ENCODE peak calls at places on chromosome 5, in seven cellular contexts. T, E, Z, N, S, I and V are unnamed samples.

GRCh38 chr5:172501708-172502379 is 47.5 kb upstream of the SH3PXD2B start:
- DNase-seq in T (no peak), E (peak), Z (no peak), N (no peak), S (peak), I (no peak), V (no peak)

GRCh38 chr5:17123785-17124184 is 93.6 kb upstream of the BASP1 start:
- DNase-seq in T (no peak), E (no peak), Z (no peak), N (peak), S (no peak), I (no peak), V (no peak)

GRCh38 chr5:113524927-113525326 is 11.4 kb downstream of the YTHDC2 start:
- DNase-seq in T (no peak), E (no peak), Z (no peak), N (no peak), S (no peak), I (no peak), V (no peak)

GRCh38 chr5:1325191-1325741 is 19.6 kb downstream of the CLPTM1L start:
- DNase-seq in T (no peak), E (no peak), Z (no peak), N (no peak), S (peak), I (no peak), V (no peak)

GRCh38 chr5:92455011-92455410 is 1071.9 kb upstream of the ARRDC3 start:
- DNase-seq in T (no peak), E (no peak), Z (no peak), N (no peak), S (no peak), I (no peak), V (no peak)

GRCh38 chr5:8525835-8526234 is 656.9 kb downstream of the MTRR start:
- DNase-seq in T (no peak), E (no peak), Z (no peak), N (no peak), S (no peak), I (no peak), V (no peak)

GRCh38 chr5:99033014-99033931 is 104.5 kb upstream of the CHD1 start:
- DNase-seq in T (no peak), E (no peak), Z (peak), N (peak), S (no peak), I (no peak), V (no peak)

GRCh38 chr5:173581408-173582197 is 34.8 kb downstream of the BOD1 start:
- DNase-seq in T (no peak), E (no peak), Z (peak), N (peak), S (no peak), I (peak), V (no peak)

GRCh38 chr5:16920109-16920816 is 15.8 kb downstream of the MYO10 start:
- DNase-seq in T (no peak), E (no peak), Z (no peak), N (no peak), S (no peak), I (no peak), V (no peak)

GRCh38 chr5:74556631-74557595 is 83.6 kb downstream of the ENC1 start:
- DNase-seq in T (no peak), E (no peak), Z (peak), N (peak), S (no peak), I (no peak), V (no peak)

GRCh38 chr5:156329197-156329611 is 2.2 kb downstream of the SGCD start:
- DNase-seq in T (no peak), E (no peak), Z (no peak), N (peak), S (no peak), I (no peak), V (peak)

GRCh38 chr5:37494756-37495155 is 115.6 kb downstream of the WDR70 start:
- DNase-seq in T (no peak), E (no peak), Z (peak), N (peak), S (no peak), I (no peak), V (no peak)

GRCh38 chr5:88555658-88556057 is 287.0 kb upstream of the TMEM161B start:
- DNase-seq in T (no peak), E (no peak), Z (no peak), N (no peak), S (no peak), I (peak), V (no peak)

GRCh38 chr5:159736844-159737243 is 179.4 kb upstream of the ADRA1B start:
- DNase-seq in T (no peak), E (no peak), Z (no peak), N (no peak), S (no peak), I (no peak), V (no peak)

GRCh38 chr5:33482335-33482734 is 41.6 kb downstream of the TARS1 start:
- DNase-seq in T (no peak), E (no peak), Z (no peak), N (no peak), S (no peak), I (no peak), V (no peak)

GRCh38 chr5:143194713-143195112 is 208.8 kb downstream of the NR3C1 start:
- DNase-seq in T (no peak), E (no peak), Z (no peak), N (no peak), S (no peak), I (no peak), V (no peak)

GRCh38 chr5:14075937-14076336 is 67.2 kb upstream of the TRIO start:
- DNase-seq in T (no peak), E (no peak), Z (no peak), N (no peak), S (no peak), I (no peak), V (no peak)

GRCh38 chr5:2910401-2911175 is 159.1 kb upstream of the IRX2 start:
- DNase-seq in T (no peak), E (no peak), Z (no peak), N (no peak), S (peak), I (peak), V (no peak)

GRCh38 chr5:156326718-156327259 is at the start of gene SGCD:
- DNase-seq in T (peak), E (no peak), Z (peak), N (peak), S (peak), I (peak), V (peak)

GRCh38 chr5:119743927-119744326 is 114.6 kb downstream of the FAM170A start:
- DNase-seq in T (peak), E (no peak), Z (peak), N (peak), S (no peak), I (peak), V (no peak)

DNA sequence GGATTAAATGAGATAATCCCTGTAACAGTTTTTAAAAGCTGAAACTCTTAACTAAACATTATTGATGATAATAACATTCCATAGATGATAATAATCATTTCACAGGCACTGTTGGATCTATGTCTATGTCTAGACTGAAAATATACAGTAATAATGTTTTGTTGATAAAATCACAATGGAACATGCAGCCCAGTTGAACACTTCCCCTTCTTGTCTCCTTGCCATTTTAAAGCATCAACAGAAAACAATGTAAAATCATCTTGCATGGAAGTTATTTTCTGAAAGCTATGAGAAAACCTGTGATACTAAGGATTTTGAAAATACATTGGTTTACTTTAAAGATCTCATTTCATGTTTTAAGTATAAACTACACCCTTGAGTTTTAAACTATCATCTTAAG is 1.9 kb downstream of the GAPT start:
- DNase-seq in T (no peak), E (no peak), Z (no peak), N (no peak), S (no peak), I (no peak), V (no peak)
- H3K4me3 ChIP-seq in T (no peak), E (no peak), Z (no peak), N (no peak), S (no peak), I (no peak), V (no peak)

GRCh38 chr5:54985301-54986268 is at the start of gene ESM1:
- DNase-seq in T (peak), E (no peak), Z (peak), N (peak), S (no peak), I (no peak), V (peak)
- H3K4me3 ChIP-seq in T (peak), E (no peak), Z (peak), N (peak), S (no peak), I (no peak), V (peak)

DNA sequence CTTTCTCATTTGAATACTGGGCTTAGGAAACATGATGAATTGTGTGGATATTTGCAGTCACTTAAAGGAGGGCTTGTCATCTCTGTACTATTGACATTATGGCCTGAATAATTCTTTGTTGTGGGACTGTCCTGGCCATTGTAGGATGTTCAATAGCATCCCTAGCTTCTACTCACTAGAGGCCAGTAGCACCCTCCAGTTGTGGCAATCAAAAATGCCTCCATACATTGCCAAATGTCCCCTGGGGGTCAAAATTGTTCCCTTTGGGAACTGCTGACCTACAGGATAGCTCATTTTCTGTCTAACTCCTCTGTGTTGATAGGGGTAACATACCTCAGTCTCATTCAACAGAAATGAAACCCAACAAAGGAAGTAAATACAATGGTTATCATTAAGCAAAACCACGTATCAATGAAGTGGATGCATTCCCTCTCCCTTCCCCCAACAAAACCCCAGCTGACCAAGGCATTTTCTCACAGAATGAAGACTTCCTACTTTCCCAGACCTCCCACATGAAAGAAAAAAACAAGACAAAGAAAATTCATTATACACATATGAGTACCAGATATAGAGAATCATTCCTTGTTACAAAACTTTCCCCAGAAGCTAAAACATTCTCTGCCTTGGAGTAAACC is 18.1 kb downstream of the FYB1 start:
- DNase-seq in T (no peak), E (no peak), Z (no peak), N (no peak), S (no peak), I (no peak), V (no peak)
- H3K4me3 ChIP-seq in T (no peak), E (peak), Z (no peak), N (no peak), S (no peak), I (no peak), V (no peak)

DNA sequence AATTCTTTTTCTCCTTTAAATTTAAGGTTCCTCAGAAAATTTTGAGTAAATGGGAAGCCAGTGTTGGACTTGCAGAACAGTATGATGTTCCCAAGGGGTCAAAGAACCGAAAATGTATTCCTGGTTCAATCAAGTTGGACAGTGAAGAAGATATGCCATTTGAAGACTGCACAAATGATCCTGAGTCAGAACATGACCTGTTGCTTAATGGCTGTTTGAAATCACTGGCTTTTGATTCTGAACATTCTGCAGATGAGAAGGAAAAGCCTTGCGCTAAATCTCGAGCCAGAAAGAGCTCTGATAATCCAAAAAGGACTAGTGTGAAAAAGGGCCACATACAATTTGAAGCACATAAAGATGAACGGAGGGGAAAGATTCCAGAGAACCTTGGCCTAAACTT is 76.0 kb downstream of the NSD1 start:
- DNase-seq in T (no peak), E (no peak), Z (no peak), N (no peak), S (no peak), I (no peak), V (no peak)
- H3K4me3 ChIP-seq in T (no peak), E (no peak), Z (no peak), N (no peak), S (no peak), I (no peak), V (no peak)

DNA sequence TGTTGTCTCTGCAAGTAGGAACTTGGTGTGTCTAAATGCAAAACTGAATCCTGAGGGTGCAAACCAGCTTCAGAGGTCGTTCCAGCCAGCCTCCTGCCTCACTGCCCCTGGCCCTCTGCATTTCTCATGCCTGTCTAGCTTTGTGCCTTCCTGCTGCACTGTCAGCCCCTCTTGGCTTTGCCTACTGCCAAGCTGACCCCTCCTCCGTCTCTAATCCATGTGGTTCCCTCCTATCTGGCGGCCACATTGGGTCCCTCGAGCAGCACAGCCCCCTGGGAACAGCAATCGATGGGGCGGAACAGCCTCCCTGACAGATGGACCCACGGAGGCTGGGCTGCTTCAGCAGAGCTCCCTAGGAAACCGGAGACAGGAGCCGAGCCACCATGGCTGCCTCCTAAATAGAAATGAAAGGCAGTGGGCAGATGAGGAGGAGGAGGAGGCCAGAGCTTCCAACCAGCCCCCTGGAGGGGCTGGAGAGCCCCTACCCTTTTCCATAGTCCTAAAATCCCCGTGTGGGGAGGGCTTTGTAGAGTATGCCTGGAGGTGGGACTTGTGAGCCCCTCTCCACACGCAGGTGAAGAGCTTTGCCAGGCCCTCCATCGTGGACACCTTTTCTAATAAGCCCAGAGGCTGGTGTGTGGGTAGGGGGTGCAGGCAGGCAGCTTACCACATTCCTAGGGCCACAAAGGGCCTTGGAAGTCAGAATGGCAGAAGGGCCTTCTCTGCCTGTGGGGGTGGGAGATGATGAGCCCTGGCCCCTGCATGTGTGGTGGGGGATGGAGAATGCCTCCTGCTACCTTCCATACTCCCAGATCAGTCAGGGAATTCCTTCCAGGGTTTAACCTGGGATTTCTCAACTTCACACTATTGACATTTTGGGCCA is 9.2 kb upstream of the CXXC5 start:
- DNase-seq in T (no peak), E (peak), Z (no peak), N (peak), S (no peak), I (peak), V (no peak)
- H3K4me3 ChIP-seq in T (no peak), E (no peak), Z (no peak), N (no peak), S (peak), I (no peak), V (no peak)

DNA sequence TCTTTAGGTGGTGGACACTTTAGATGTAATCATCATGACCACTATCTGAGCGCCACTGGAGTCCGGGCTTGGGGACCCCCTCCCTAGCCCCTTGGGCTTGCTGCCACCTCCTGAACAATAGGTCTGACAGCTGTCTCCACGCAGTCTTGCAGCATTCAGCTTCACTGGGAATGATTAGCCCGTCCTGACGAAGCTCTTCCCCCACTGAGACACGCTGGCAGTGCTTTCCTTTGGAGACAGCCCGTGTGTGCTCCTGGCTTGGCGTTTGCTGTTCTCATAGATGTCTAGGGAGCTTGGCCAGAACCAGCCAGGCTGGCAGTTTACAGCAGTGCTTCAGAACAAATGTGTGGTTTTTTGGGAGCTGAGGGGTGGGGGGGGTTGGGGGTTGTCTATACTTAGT is 355.5 kb downstream of the ADAMTS6 start:
- DNase-seq in T (peak), E (no peak), Z (no peak), N (peak), S (no peak), I (no peak), V (no peak)
- H3K4me3 ChIP-seq in T (no peak), E (no peak), Z (no peak), N (no peak), S (no peak), I (no peak), V (no peak)

GRCh38 chr5:66329078-66329477 is 185.0 kb downstream of the SREK1 start:
- DNase-seq in T (no peak), E (no peak), Z (no peak), N (no peak), S (no peak), I (no peak), V (no peak)

GRCh38 chr5:66327008-66327407 is 182.9 kb downstream of the SREK1 start:
- DNase-seq in T (no peak), E (no peak), Z (no peak), N (no peak), S (no peak), I (no peak), V (no peak)

GRCh38 chr5:66323142-66323890 is 179.2 kb downstream of the SREK1 start:
- DNase-seq in T (no peak), E (no peak), Z (no peak), N (no peak), S (no peak), I (no peak), V (no peak)

GRCh38 chr5:66324357-66324756 is 180.3 kb downstream of the SREK1 start:
- DNase-seq in T (no peak), E (no peak), Z (no peak), N (no peak), S (no peak), I (no peak), V (no peak)

GRCh38 chr5:66326276-66326675 is 182.2 kb downstream of the SREK1 start:
- DNase-seq in T (no peak), E (no peak), Z (peak), N (no peak), S (no peak), I (no peak), V (no peak)
- H3K4me3 ChIP-seq in T (no peak), E (no peak), Z (no peak), N (no peak), S (no peak), I (no peak), V (no peak)

GRCh38 chr5:39178171-39178570 is 41.2 kb downstream of the FYB1 start:
- DNase-seq in T (peak), E (no peak), Z (peak), N (peak), S (no peak), I (no peak), V (peak)
- H3K4me3 ChIP-seq in T (no peak), E (peak), Z (no peak), N (no peak), S (no peak), I (no peak), V (no peak)

DNA sequence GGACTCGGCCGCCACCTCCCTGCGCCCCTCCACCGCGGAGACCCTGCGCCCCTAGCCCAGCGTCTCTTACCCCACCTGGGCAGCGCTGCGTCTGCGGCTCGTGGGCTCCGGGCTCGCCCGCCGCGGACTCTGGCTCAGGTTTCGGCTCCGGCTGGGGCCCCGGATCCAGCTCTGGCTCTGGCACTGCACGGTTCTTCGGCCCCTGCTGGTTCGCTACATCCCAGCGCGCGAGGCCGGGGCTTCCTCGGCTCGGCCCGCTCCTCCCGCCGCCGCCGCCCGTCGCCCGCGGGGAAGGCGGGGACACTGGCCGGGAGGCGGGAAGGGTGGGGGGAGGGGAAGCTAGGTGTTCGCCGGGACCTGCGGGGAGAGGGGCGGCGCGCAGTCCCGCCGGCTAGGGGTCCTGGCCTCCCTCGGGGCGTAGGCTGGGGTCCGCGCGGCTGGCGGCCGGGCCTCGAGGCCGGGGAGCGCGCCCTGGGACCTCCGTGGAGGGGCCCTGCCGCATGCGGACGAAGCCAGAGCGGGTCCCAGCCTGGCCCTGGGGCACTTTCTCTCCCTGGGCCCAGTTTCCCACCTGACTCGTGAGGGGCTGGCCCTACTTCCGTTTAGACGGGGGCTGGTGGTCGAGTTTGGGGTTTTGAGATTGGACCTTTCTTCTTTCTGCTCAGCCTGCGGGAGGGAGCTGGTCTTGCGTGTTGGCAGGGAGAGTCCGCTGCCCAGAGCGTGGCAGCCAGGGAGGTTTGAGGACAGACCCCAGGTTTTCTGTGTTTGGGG is 5.7 kb upstream of the PITX1 start:
- DNase-seq in T (no peak), E (no peak), Z (no peak), N (peak), S (no peak), I (peak), V (no peak)
- H3K4me3 ChIP-seq in T (no peak), E (no peak), Z (no peak), N (peak), S (peak), I (peak), V (peak)